ENCODE peak calls at places on chromosomes 16 and 17, in five cellular contexts. Z is GM23338, O is neural progenitor cell, M is PC-3, I is GM23248. Q is an unnamed sample.

GRCh38 chr17:80777274-80777673 is 214.4 kb upstream of the CHMP6 start:
- DNase-seq in O (no peak), I (no peak), Z (peak; percentile 57), M (no peak), Q (no peak)

GRCh38 chr17:59914274-59914854 is 21.4 kb downstream of the RPS6KB1 start:
- DNase-seq in M (peak; percentile 70), I (peak; percentile 68), Z (peak; percentile 61), O (peak; percentile 52), Q (peak; percentile 67)

GRCh38 chr16:8594149-8594666 is 3.9 kb upstream of the TMEM114 start:
- DNase-seq in M (no peak), I (no peak), O (no peak), Z (no peak), Q (no peak)

GRCh38 chr16:80671281-80671849 is 130.6 kb downstream of the DYNLRB2 start:
- DNase-seq in I (no peak), M (no peak), Z (peak; percentile 22), O (no peak), Q (peak; percentile 83)

GRCh38 chr17:80656590-80656989 is 112.0 kb downstream of the RPTOR start:
- DNase-seq in O (peak; percentile 46), Z (no peak), M (no peak), I (no peak), Q (no peak)

GRCh38 chr17:7923290-7923628 is 6.4 kb downstream of the KCNAB3 start:
- DNase-seq in Z (no peak), O (no peak), M (no peak), I (no peak), Q (no peak)

GRCh38 chr17:2366747-2367494 is 29.6 kb downstream of the SGSM2 start:
- DNase-seq in M (no peak), Z (peak; percentile 74), O (peak; percentile 66), I (no peak), Q (no peak)

GRCh38 chr17:82794781-82795505 is 43.1 kb downstream of the TBCD start:
- DNase-seq in O (no peak), I (peak; percentile 48), Z (no peak), M (no peak), Q (no peak)

GRCh38 chr16:13885700-13886099 is 34.3 kb upstream of the ERCC4 start:
- DNase-seq in I (no peak), O (no peak), Z (no peak), M (no peak), Q (no peak)

GRCh38 chr16:73047536-73048291 is at the start of gene ZFHX3:
- DNase-seq in M (peak; percentile 76), Z (peak; percentile 87), O (peak; percentile 89), I (peak; percentile 83), Q (peak; percentile 40)

GRCh38 chr17:78883533-78884131 is 19.4 kb downstream of the CEP295NL start:
- DNase-seq in Z (peak; percentile 77), I (peak; percentile 96), M (peak; percentile 95), O (peak; percentile 90), Q (no peak)

GRCh38 chr16:20424129-20424866 is 15.0 kb downstream of the ACSM5 start:
- DNase-seq in O (no peak), I (no peak), M (no peak), Z (no peak), Q (no peak)

GRCh38 chr16:70770291-70770967 is 30.5 kb downstream of the VAC14 start:
- DNase-seq in I (peak; percentile 8), M (peak; percentile 8), O (no peak), Z (no peak), Q (no peak)

GRCh38 chr16:28117168-28117565 is 53.7 kb upstream of the GSG1L start:
- DNase-seq in M (no peak), Z (no peak), I (no peak), O (no peak), Q (no peak)

GRCh38 chr17:41779954-41780353 is 6.6 kb downstream of the JUP start:
- DNase-seq in M (no peak), I (no peak), O (no peak), Z (no peak), Q (no peak)

GRCh38 chr16:10182186-10182683 is at the start of gene GRIN2A:
- DNase-seq in Z (peak; percentile 57), O (peak; percentile 68), I (no peak), M (no peak), Q (no peak)

GRCh38 chr16:65657051-65657450 is 535.2 kb upstream of the CDH11 start:
- DNase-seq in O (no peak), Z (no peak), I (no peak), M (no peak), Q (no peak)

GRCh38 chr17:1548032-1548431 is 14.6 kb downstream of the PITPNA start:
- DNase-seq in Z (no peak), I (no peak), O (no peak), M (no peak), Q (no peak)

GRCh38 chr16:26993511-26993910 is 73.2 kb upstream of the C16orf82 start:
- DNase-seq in I (peak; percentile 56), O (no peak), Z (no peak), M (no peak), Q (no peak)

GRCh38 chr17:32928527-32929287 is 754 bp downstream of the TMEM98 start:
- DNase-seq in Z (no peak), M (no peak), O (no peak), I (peak; percentile 57), Q (no peak)

GRCh38 chr17:46832306-46832895 is 13.9 kb upstream of the WNT3 start:
- DNase-seq in O (peak; percentile 85), I (no peak), Z (no peak), M (no peak), Q (no peak)

GRCh38 chr16:47144559-47144877 is 773 bp upstream of the NETO2 start:
- DNase-seq in Z (no peak), O (no peak), M (no peak), I (no peak), Q (no peak)

GRCh38 chr17:41580651-41581365 is 5.9 kb downstream of the KRT14 start:
- DNase-seq in M (peak; percentile 52), Z (no peak), O (no peak), I (peak; percentile 33), Q (no peak)

GRCh38 chr17:63082952-63083351 is 116.9 kb downstream of the TANC2 start:
- DNase-seq in I (peak; percentile 51), Z (no peak), M (no peak), O (no peak), Q (no peak)

GRCh38 chr17:77332981-77333685 is 192.4 kb downstream of the SEC14L1 start:
- DNase-seq in I (peak; percentile 97), O (no peak), Z (no peak), M (peak; percentile 93), Q (peak; percentile 63)

GRCh38 chr16:53809088-53809951 is 105.4 kb downstream of the FTO start:
- DNase-seq in M (peak; percentile 75), I (peak; percentile 82), O (no peak), Z (no peak), Q (no peak)

GRCh38 chr16:87931504-87931903 is 4.8 kb downstream of the CA5A start:
- DNase-seq in O (no peak), M (no peak), I (no peak), Z (no peak), Q (no peak)

GRCh38 chr16:4924593-4925378 is 12.2 kb downstream of the PPL start:
- DNase-seq in Z (peak; percentile 65), I (no peak), M (peak; percentile 86), O (peak; percentile 42), Q (no peak)

GRCh38 chr17:72116692-72117469 is 3.9 kb upstream of the SOX9 start:
- DNase-seq in I (no peak), Z (peak; percentile 28), M (no peak), O (peak; percentile 48), Q (no peak)

DNA sequence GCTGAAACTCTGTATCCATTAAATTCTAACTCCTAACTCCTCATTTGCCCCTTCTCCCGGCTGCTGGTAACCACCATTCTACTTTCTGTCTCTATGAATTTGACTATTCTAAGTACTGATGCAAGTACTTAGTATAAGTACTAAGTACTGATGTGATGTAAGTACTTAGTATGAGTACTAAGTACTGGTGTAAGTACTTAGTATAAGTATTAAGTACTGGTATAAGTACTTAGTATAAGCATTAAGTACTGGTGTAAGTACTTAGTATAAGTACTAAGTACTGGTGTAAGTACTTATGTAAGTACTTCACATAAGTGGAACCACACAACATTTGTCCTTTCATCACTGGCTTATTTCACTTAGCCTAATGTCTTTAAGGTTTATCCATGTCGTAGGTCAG is 32.3 kb upstream of the PRKCA start:
- DNase-seq in I (no peak), O (no peak), M (no peak), Z (no peak), Q (no peak)
- TF ChIP-seq EZH2phosphoT487 in I (no peak), O (no peak), M (no peak), Z (no peak), Q (no peak)

GRCh38 chr17:50095626-50096037 is 481 bp downstream of the PDK2 start:
- DNase-seq in Z (peak; percentile 68), O (peak; percentile 58), M (no peak), I (peak; percentile 35), Q (peak; percentile 35)

GRCh38 chr17:50093807-50094206 is 1.3 kb upstream of the PDK2 start:
- DNase-seq in O (no peak), Z (no peak), I (no peak), M (no peak), Q (no peak)

GRCh38 chr17:50094753-50095616 is at the start of gene PDK2:
- DNase-seq in Z (peak; percentile 98), O (peak; percentile 99), M (peak; percentile 99), I (peak; percentile 98), Q (peak; percentile 97)

GRCh38 chr17:50093246-50093645 is 1.9 kb upstream of the PDK2 start:
- DNase-seq in O (no peak), I (no peak), M (peak; percentile 30), Z (no peak), Q (no peak)

DNA sequence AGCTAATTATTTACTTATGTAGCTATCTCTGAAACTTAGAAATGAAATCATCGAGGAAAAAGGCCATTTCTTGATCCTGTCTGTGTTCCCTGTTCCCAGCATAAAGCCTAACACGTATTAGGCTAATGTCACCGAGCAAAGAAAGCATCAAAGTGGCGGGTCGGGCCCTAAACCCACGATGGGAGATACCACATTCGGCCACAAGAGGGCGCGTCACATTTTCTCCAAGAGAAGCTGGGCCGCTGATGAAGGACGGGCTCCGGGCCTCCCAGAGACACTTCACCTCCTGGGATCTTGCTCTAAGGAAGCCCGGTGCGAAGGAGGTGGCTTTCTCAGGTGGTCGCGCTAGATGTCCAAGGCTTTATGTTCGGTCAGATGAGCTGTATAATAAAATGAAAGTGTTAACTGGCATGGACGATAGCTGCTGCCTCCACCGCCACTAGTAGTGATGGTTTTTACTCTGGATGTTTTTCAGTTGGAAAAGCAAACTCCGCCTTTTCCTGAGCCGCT is 853 bp upstream of the PDK2 start:
- DNase-seq in I (peak; percentile 91), Z (peak; percentile 96), M (peak; percentile 97), O (peak; percentile 94), Q (peak; percentile 89)
- H3K4me2 ChIP-seq in I (peak overlapping the region; percentile 93), Z (peak overlapping the region; percentile 93), M (peak overlapping the region; percentile 96), O (peak overlapping the region; percentile 98), Q (peak overlapping the region; percentile 97)

GRCh38 chr16:24540575-24541240 is 1.3 kb downstream of the RBBP6 start:
- DNase-seq in I (peak; percentile 55), M (peak; percentile 21), Z (peak; percentile 40), O (peak; percentile 36), Q (peak; percentile 72)
- TF ChIP-seq EZH2phosphoT487 in I (no peak), M (no peak), Z (no peak), O (no peak), Q (no peak)

GRCh38 chr17:57906910-57907309 is 48.3 kb downstream of the CUEDC1 start:
- DNase-seq in I (no peak), M (no peak), Z (peak; percentile 74), O (peak; percentile 81), Q (no peak)
- H3K4me2 ChIP-seq in I (no peak overlapping the region), M (no peak overlapping the region), Z (no peak overlapping the region), O (no peak overlapping the region), Q (no peak overlapping the region)